ENCODE peak calls at places on chromosomes 12 and 14, in ten cellular contexts. P is GM04503; T is left ventricle myocardium inferior; V is nephron progenitor cell; J is GM10248; U is activated T-helper 9 cell treated with anti-CD3 and anti-CD28 coated beads, Interleukin-2, amount 50 U/mL, for 16 hours; L is NCI-H1092; G is testis; Y is IMR-90; M is NCI-H1105 treated with DMSO at 0.1 percent for 48 hours. N is an unnamed sample.

GRCh38 chr14:65222434-65222833 is 120.1 kb upstream of the MAX start:
- DNase-seq in P (no peak), T (peak; percentile 28), V (peak; percentile 41), J (peak; percentile 68), U (peak; percentile 37), L (peak; percentile 43), G (peak; percentile 72), Y (peak; percentile 66), M (peak; percentile 21), N (peak; percentile 74)

GRCh38 chr12:25433581-25434325 is 119.3 kb downstream of the LMNTD1 start:
- DNase-seq in P (no peak), T (no peak), V (no peak), J (no peak), U (no peak), L (no peak), G (no peak), Y (peak; percentile 52), M (no peak), N (no peak)

GRCh38 chr12:23028158-23028802 is 403.3 kb downstream of the ETNK1 start:
- DNase-seq in P (no peak), T (no peak), V (no peak), J (no peak), U (no peak), L (no peak), G (no peak), Y (peak; percentile 12), M (no peak), N (peak; percentile 25)

GRCh38 chr12:75725505-75726120 is 214.2 kb upstream of the KRR1 start:
- DNase-seq in P (no peak), T (no peak), V (no peak), J (no peak), U (no peak), L (no peak), G (no peak), Y (peak; percentile 74), M (no peak), N (no peak)

GRCh38 chr14:105196228-105196960 is 15.3 kb upstream of the NUDT14 start:
- DNase-seq in P (no peak), T (peak; percentile 63), V (peak; percentile 64), J (no peak), U (no peak), L (no peak), G (no peak), Y (no peak), M (no peak), N (peak; percentile 78)

GRCh38 chr12:93302331-93303229 is 75.1 kb upstream of the NUDT4 start:
- DNase-seq in P (peak; percentile 13), T (no peak), V (no peak), J (no peak), U (no peak), L (no peak), G (peak; percentile 32), Y (peak; percentile 97), M (no peak), N (no peak)

GRCh38 chr12:10111451-10111850 is 12.7 kb upstream of the CLEC1A start:
- DNase-seq in P (no peak), T (no peak), V (no peak), J (no peak), U (no peak), L (no peak), G (peak; percentile 40), Y (no peak), M (no peak), N (no peak)

GRCh38 chr14:52472728-52473127 is 79.6 kb downstream of the TXNDC16 start:
- DNase-seq in P (no peak), T (no peak), V (no peak), J (no peak), U (no peak), L (no peak), G (no peak), Y (no peak), M (no peak), N (no peak)

GRCh38 chr14:104011824-104012517 is 69.6 kb upstream of the RD3L start:
- DNase-seq in P (no peak), T (peak; percentile 38), V (no peak), J (no peak), U (no peak), L (no peak), G (no peak), Y (no peak), M (no peak), N (no peak)

GRCh38 chr12:57165741-57166140 is 18.3 kb upstream of the LRP1-AS start:
- DNase-seq in P (no peak), T (no peak), V (no peak), J (no peak), U (no peak), L (no peak), G (no peak), Y (no peak), M (no peak), N (no peak)

GRCh38 chr14:106393742-106394141 is 867.4 kb downstream of the TMEM121 start:
- DNase-seq in P (no peak), T (no peak), V (no peak), J (no peak), U (no peak), L (no peak), G (no peak), Y (no peak), M (no peak), N (no peak)

GRCh38 chr14:68628605-68629310 is 164.1 kb downstream of the ZFP36L1 start:
- DNase-seq in P (no peak), T (no peak), V (no peak), J (no peak), U (peak; percentile 5), L (no peak), G (no peak), Y (no peak), M (no peak), N (peak; percentile 48)

GRCh38 chr14:100587248-100587762 is at the start of gene BEGAIN:
- DNase-seq in P (no peak), T (peak; percentile 3), V (no peak), J (no peak), U (no peak), L (no peak), G (no peak), Y (no peak), M (no peak), N (peak; percentile 91)

N was measured in iPS-NIHi11.